ENCODE peak calls at places on chromosome 2, in eight cellular contexts. One of them, this sample, is unnamed.

GRCh38 chr2:71306762-71307161 is 24.8 kb upstream of the ZNF638 start:
- DNase-seq in spleen: no peak
- DNase-seq in cardiac muscle cell: no peak
- DNase-seq in suprapubic skin: no peak
- DNase-seq in nephron progenitor cell: no peak
- DNase-seq in HL-60: no peak
- DNase-seq in H7: peak; percentile 26
- DNase-seq in AG20443: peak; percentile 89
- DNase-seq in this sample: no peak

GRCh38 chr2:218082586-218083351 is 13.7 kb downstream of the RUFY4 start:
- DNase-seq in nephron progenitor cell: no peak
- DNase-seq in suprapubic skin: no peak
- DNase-seq in AG20443: no peak
- DNase-seq in cardiac muscle cell: no peak
- DNase-seq in spleen: no peak
- DNase-seq in H7: no peak
- DNase-seq in HL-60: no peak
- DNase-seq in this sample: no peak

GRCh38 chr2:209472386-209472832 is 48.6 kb downstream of the MAP2 start:
- DNase-seq in cardiac muscle cell: peak; percentile 23
- DNase-seq in H7: no peak
- DNase-seq in suprapubic skin: no peak
- DNase-seq in nephron progenitor cell: no peak
- DNase-seq in HL-60: peak; percentile 67
- DNase-seq in AG20443: peak; percentile 42
- DNase-seq in spleen: no peak
- DNase-seq in this sample: no peak

GRCh38 chr2:45771251-45771650 is 119.8 kb downstream of the PRKCE start:
- DNase-seq in spleen: peak; percentile 81
- DNase-seq in H7: peak; percentile 54
- DNase-seq in nephron progenitor cell: peak; percentile 26
- DNase-seq in cardiac muscle cell: peak; percentile 75
- DNase-seq in suprapubic skin: peak; percentile 63
- DNase-seq in AG20443: peak; percentile 43
- DNase-seq in HL-60: peak; percentile 50
- DNase-seq in this sample: peak; percentile 25

GRCh38 chr2:24793752-24794477 is 690 bp downstream of the CENPO start:
- DNase-seq in H7: no peak
- DNase-seq in HL-60: no peak
- DNase-seq in nephron progenitor cell: peak; percentile 52
- DNase-seq in spleen: no peak
- DNase-seq in AG20443: peak; percentile 20
- DNase-seq in cardiac muscle cell: peak; percentile 46
- DNase-seq in suprapubic skin: no peak
- DNase-seq in this sample: no peak

GRCh38 chr2:120353931-120354330 is 8.0 kb downstream of the INHBB start:
- DNase-seq in HL-60: no peak
- DNase-seq in cardiac muscle cell: no peak
- DNase-seq in AG20443: no peak
- DNase-seq in suprapubic skin: no peak
- DNase-seq in spleen: no peak
- DNase-seq in nephron progenitor cell: no peak
- DNase-seq in H7: no peak
- DNase-seq in this sample: no peak

GRCh38 chr2:199862779-199863178 is 11.8 kb upstream of the FTCDNL1 start:
- DNase-seq in cardiac muscle cell: no peak
- DNase-seq in HL-60: no peak
- DNase-seq in suprapubic skin: no peak
- DNase-seq in nephron progenitor cell: no peak
- DNase-seq in spleen: no peak
- DNase-seq in AG20443: no peak
- DNase-seq in H7: no peak
- DNase-seq in this sample: no peak

GRCh38 chr2:172242968-172243367 is 140.3 kb upstream of the DLX2 start:
- DNase-seq in HL-60: no peak
- DNase-seq in H7: no peak
- DNase-seq in spleen: no peak
- DNase-seq in cardiac muscle cell: peak; percentile 35
- DNase-seq in AG20443: no peak
- DNase-seq in suprapubic skin: no peak
- DNase-seq in nephron progenitor cell: no peak
- DNase-seq in this sample: no peak

GRCh38 chr2:189022002-189022401 is 47.8 kb downstream of the COL3A1 start:
- DNase-seq in H7: no peak
- DNase-seq in spleen: no peak
- DNase-seq in AG20443: peak; percentile 61
- DNase-seq in nephron progenitor cell: no peak
- DNase-seq in HL-60: no peak
- DNase-seq in suprapubic skin: no peak
- DNase-seq in cardiac muscle cell: no peak
- DNase-seq in this sample: no peak

GRCh38 chr2:219218279-219219112 is at the start of gene ABCB6:
- DNase-seq in nephron progenitor cell: peak; percentile 93
- DNase-seq in AG20443: peak; percentile 95
- DNase-seq in suprapubic skin: peak; percentile 98
- DNase-seq in cardiac muscle cell: peak; percentile 93
- DNase-seq in spleen: peak; percentile 97
- DNase-seq in HL-60: no peak
- DNase-seq in H7: peak; percentile 98
- DNase-seq in this sample: peak; percentile 97

GRCh38 chr2:211103989-211104388 is 547.6 kb downstream of the CPS1 start:
- DNase-seq in cardiac muscle cell: no peak
- DNase-seq in AG20443: no peak
- DNase-seq in HL-60: no peak
- DNase-seq in spleen: no peak
- DNase-seq in H7: no peak
- DNase-seq in suprapubic skin: no peak
- DNase-seq in nephron progenitor cell: no peak
- DNase-seq in this sample: no peak

GRCh38 chr2:65025453-65026128 is 30.6 kb upstream of the CEP68 start:
- DNase-seq in spleen: no peak
- DNase-seq in HL-60: peak; percentile 52
- DNase-seq in nephron progenitor cell: no peak
- DNase-seq in H7: no peak
- DNase-seq in AG20443: no peak
- DNase-seq in cardiac muscle cell: no peak
- DNase-seq in suprapubic skin: no peak
- DNase-seq in this sample: peak; percentile 51

GRCh38 chr2:235255716-235256115 is 238.1 kb upstream of the AGAP1 start:
- DNase-seq in cardiac muscle cell: no peak
- DNase-seq in HL-60: no peak
- DNase-seq in spleen: no peak
- DNase-seq in suprapubic skin: no peak
- DNase-seq in AG20443: peak; percentile 57
- DNase-seq in nephron progenitor cell: no peak
- DNase-seq in H7: no peak
- DNase-seq in this sample: no peak

GRCh38 chr2:108587621-108588020 is 53.4 kb downstream of the LIMS1 start:
- DNase-seq in AG20443: peak; percentile 56
- DNase-seq in nephron progenitor cell: no peak
- DNase-seq in HL-60: no peak
- DNase-seq in cardiac muscle cell: no peak
- DNase-seq in suprapubic skin: peak; percentile 62
- DNase-seq in spleen: no peak
- DNase-seq in H7: no peak
- DNase-seq in this sample: no peak

GRCh38 chr2:41136966-41137494 is 685.1 kb upstream of the SLC8A1 start:
- DNase-seq in spleen: no peak
- DNase-seq in HL-60: no peak
- DNase-seq in suprapubic skin: no peak
- DNase-seq in nephron progenitor cell: no peak
- DNase-seq in H7: no peak
- DNase-seq in AG20443: no peak
- DNase-seq in cardiac muscle cell: no peak
- DNase-seq in this sample: no peak

GRCh38 chr2:99484205-99484604 is 5.6 kb downstream of the REV1 start:
- DNase-seq in AG20443: no peak
- DNase-seq in nephron progenitor cell: no peak
- DNase-seq in HL-60: no peak
- DNase-seq in suprapubic skin: no peak
- DNase-seq in cardiac muscle cell: no peak
- DNase-seq in H7: no peak
- DNase-seq in spleen: no peak
- DNase-seq in this sample: no peak

GRCh38 chr2:128438586-128438985 is 119.9 kb upstream of the HS6ST1 start:
- DNase-seq in spleen: no peak
- DNase-seq in cardiac muscle cell: no peak
- DNase-seq in AG20443: no peak
- DNase-seq in suprapubic skin: peak; percentile 49
- DNase-seq in nephron progenitor cell: no peak
- DNase-seq in HL-60: no peak
- DNase-seq in H7: peak; percentile 43
- DNase-seq in this sample: no peak

This sample was measured in globus pallidus.